ENCODE peak calls at places on chromosomes 1 and 21, in six cellular contexts. C is H1, V is K562, N is HCT116, W is HepG2, D is GM12878. R is an unnamed sample. For H3K27me3 and H3K4me1, the result is how much of the 10 kb centered on the place peaks cover.

GRCh38 chr1:44571712-44572571 is 102.3 kb downstream of the TMEM53 start:
- DNase-seq in N (no peak), W (peak), D (no peak), V (peak), C (no peak), R (no peak)

GRCh38 chr1:54493608-54494007 is 54.4 kb upstream of the ACOT11 start:
- DNase-seq in W (no peak), N (no peak), D (no peak), C (no peak), V (no peak), R (no peak)

GRCh38 chr1:1306070-1306660 is 1.6 kb downstream of the ACAP3 start:
- DNase-seq in N (no peak), V (peak), D (no peak), C (no peak), W (peak), R (no peak)

GRCh38 chr1:114032271-114033218 is 53.3 kb downstream of the OLFML3 start:
- DNase-seq in N (no peak), C (peak), V (no peak), W (no peak), D (no peak), R (no peak)

GRCh38 chr1:61182049-61182448 is 99.7 kb downstream of the NFIA start:
- DNase-seq in V (no peak), D (no peak), C (no peak), N (no peak), W (no peak), R (no peak)

GRCh38 chr1:156230102-156230501 is 11.9 kb upstream of the BGLAP start:
- DNase-seq in V (no peak), C (no peak), N (no peak), D (no peak), W (no peak), R (no peak)

GRCh38 chr1:29121951-29122661 is 1.6 kb downstream of the TMEM200B start:
- DNase-seq in N (no peak), W (no peak), V (no peak), C (peak), D (no peak), R (peak)

GRCh38 chr1:100400332-100400933 is 48.1 kb downstream of the CDC14A start:
- DNase-seq in W (peak), V (peak), D (no peak), C (no peak), N (no peak), R (peak)

GRCh38 chr21:26423506-26423905 is 149.6 kb downstream of the CYYR1 start:
- DNase-seq in V (no peak), W (no peak), C (no peak), D (no peak), N (no peak), R (no peak)

GRCh38 chr1:245797592-245798366 is 643.0 kb downstream of the KIF26B start:
- DNase-seq in C (peak), W (peak), V (peak), D (no peak), N (peak), R (peak)

GRCh38 chr21:46226146-46226545 is 2.4 kb downstream of the LSS start:
- DNase-seq in W (no peak), D (no peak), V (no peak), C (no peak), N (no peak), R (no peak)

GRCh38 chr1:35605882-35606182 is 32.7 kb downstream of the TFAP2E start:
- DNase-seq in D (no peak), V (no peak), C (no peak), W (no peak), N (no peak), R (no peak)

GRCh38 chr1:47608296-47608875 is 170.5 kb downstream of the FOXD2 start:
- DNase-seq in W (no peak), C (no peak), D (no peak), N (no peak), V (no peak), R (no peak)

GRCh38 chr1:112196731-112197130 is 199.3 kb upstream of the CTTNBP2NL start:
- DNase-seq in C (no peak), D (no peak), W (no peak), N (no peak), V (no peak), R (no peak)

GRCh38 chr1:214349781-214350180 is 68.8 kb downstream of the SMYD2 start:
- DNase-seq in N (no peak), D (no peak), V (no peak), C (no peak), W (no peak), R (peak)

GRCh38 chr1:152525080-152525641 is 10.9 kb downstream of the CRCT1 start:
- DNase-seq in D (no peak), C (no peak), V (no peak), N (no peak), W (peak), R (no peak)

GRCh38 chr1:184867866-184868585 is 106.3 kb downstream of the NIBAN1 start:
- DNase-seq in N (no peak), W (no peak), V (no peak), C (no peak), D (no peak), R (no peak)

GRCh38 chr1:53527368-53527767 is 68.2 kb downstream of the DMRTB1 start:
- DNase-seq in W (no peak), V (no peak), D (no peak), C (no peak), N (no peak), R (no peak)

GRCh38 chr1:1199961-1200875 is 6.2 kb downstream of the TNFRSF18 start:
- DNase-seq in V (no peak), C (peak), D (no peak), N (no peak), W (no peak), R (no peak)

GRCh38 chr1:78408192-78408591 is 82.6 kb upstream of the PTGFR start:
- DNase-seq in D (no peak), V (no peak), N (no peak), W (no peak), C (no peak), R (no peak)

GRCh38 chr1:212791261-212791675 is 309 bp downstream of the NSL1 start:
- DNase-seq in D (no peak), W (no peak), N (no peak), C (no peak), V (peak), R (no peak)

GRCh38 chr1:152107289-152107983 is 7.8 kb downstream of the TCHH start:
- DNase-seq in D (no peak), N (peak), W (no peak), C (peak), V (no peak), R (peak)

GRCh38 chr21:42997053-42997452 is 22.7 kb downstream of the PKNOX1 start:
- DNase-seq in N (no peak), D (no peak), V (no peak), C (no peak), W (no peak), R (no peak)

GRCh38 chr21:22710725-22711124 is 1712.5 kb downstream of the NCAM2 start:
- DNase-seq in W (no peak), N (no peak), V (no peak), D (no peak), C (no peak), R (no peak)

GRCh38 chr1:1197551-1198422 is 8.6 kb downstream of the TNFRSF18 start:
- DNase-seq in W (no peak), N (no peak), D (no peak), C (peak), V (no peak), R (no peak)

GRCh38 chr1:118944133-118944532 is 44.0 kb downstream of the TBX15 start:
- DNase-seq in C (no peak), V (no peak), N (no peak), D (no peak), W (no peak), R (no peak)

GRCh38 chr1:52907068-52907811 is 14.3 kb downstream of the ECHDC2 start:
- DNase-seq in V (peak), N (no peak), W (no peak), C (no peak), D (no peak), R (no peak)

GRCh38 chr1:31792116-31792515 is 23.7 kb downstream of the SPOCD1 start:
- DNase-seq in D (no peak), W (no peak), N (no peak), V (no peak), C (no peak), R (no peak)

GRCh38 chr21:31538821-31539220 is 120.7 kb upstream of the SOD1 start:
- DNase-seq in W (no peak), N (no peak), D (no peak), V (no peak), C (no peak), R (no peak)

GRCh38 chr1:173241528-173242347 is 34.6 kb upstream of the TNFSF4 start:
- DNase-seq in C (no peak), D (peak), V (no peak), N (no peak), W (no peak), R (no peak)

GRCh38 chr1:185819798-185820197 is 85.6 kb downstream of the HMCN1 start:
- DNase-seq in N (no peak), V (no peak), D (no peak), W (no peak), C (no peak), R (no peak)

GRCh38 chr1:205645494-205645893 is 13.7 kb upstream of the ELK4 start:
- DNase-seq in W (no peak), N (no peak), D (no peak), C (no peak), V (peak), R (no peak)

GRCh38 chr1:94276900-94277581 is 39.7 kb upstream of the ARHGAP29 start:
- DNase-seq in C (no peak), D (no peak), N (no peak), W (no peak), V (no peak), R (no peak)

GRCh38 chr1:173410133-173410793 is 66.9 kb upstream of the PRDX6 start:
- DNase-seq in V (no peak), D (no peak), W (no peak), C (no peak), N (no peak), R (no peak)

GRCh38 chr1:158149175-158149574 is 31.5 kb upstream of the CD1D start:
- DNase-seq in W (no peak), C (no peak), D (no peak), N (no peak), V (peak), R (no peak)

GRCh38 chr1:220380885-220381284 is 108.6 kb upstream of the RAB3GAP2 start:
- DNase-seq in N (no peak), W (no peak), C (no peak), V (no peak), D (no peak), R (no peak)

GRCh38 chr1:202994756-202995155 is 12.4 kb upstream of the TMEM183A start:
- DNase-seq in C (no peak), V (no peak), W (no peak), N (no peak), D (no peak), R (no peak)

GRCh38 chr1:46065405-46065804 is 67.0 kb downstream of the PIK3R3 start:
- DNase-seq in N (peak), V (peak), C (no peak), W (no peak), D (no peak), R (no peak)

DNA sequence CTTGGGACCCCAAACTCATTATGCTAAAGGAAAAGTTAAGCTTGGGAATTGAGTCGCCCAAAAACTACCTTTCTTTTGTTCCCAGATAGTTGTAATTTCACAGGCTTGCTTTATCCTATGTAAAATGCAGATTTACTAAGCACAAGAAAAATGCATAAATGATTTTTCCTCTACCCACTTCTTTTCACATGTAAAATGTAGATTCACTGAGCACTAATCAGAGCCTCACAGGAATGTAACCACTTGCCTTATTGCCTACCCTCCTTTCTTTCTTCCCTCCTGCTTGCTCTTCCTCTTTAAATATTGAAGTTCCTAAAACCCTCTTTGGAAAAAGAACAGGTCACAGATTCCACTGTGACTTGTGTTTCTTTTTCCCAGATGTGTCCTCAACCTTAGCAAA is 18.3 kb downstream of the CAPN8 start:
- DNase-seq in W (no peak), C (no peak), N (no peak), D (no peak), V (no peak), R (no peak)
- H3K27me3 ChIP-seq in W (under half), C (under half), N (under half), D (under half), V (under half), R (under half)

GRCh38 chr1:65425697-65426096 is 5.2 kb downstream of the LEPR start:
- DNase-seq in C (no peak), V (no peak), D (no peak), N (no peak), W (peak), R (peak)
- H3K4me1 ChIP-seq in C (under half), V (under half), D (under half), N (half or more), W (under half), R (under half)

DNA sequence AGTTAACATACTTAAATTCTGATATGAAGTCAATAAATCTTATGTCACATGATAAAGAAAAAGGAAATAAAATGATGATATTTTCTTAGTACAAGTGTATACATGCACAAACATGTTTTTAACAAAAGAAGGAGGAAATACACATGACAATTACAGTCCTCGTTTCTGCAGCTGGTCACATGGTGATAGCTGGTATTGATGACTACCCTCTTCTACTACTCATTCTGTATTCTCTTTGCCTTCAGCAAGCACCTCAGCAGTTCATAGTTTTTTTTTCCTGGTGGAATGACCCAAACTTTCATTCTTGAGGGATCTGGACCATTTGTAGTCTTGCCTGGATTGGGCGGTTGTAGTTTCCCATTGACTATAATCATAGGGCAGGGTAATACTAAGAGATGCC is 64.4 kb upstream of the CFAP126 start:
- DNase-seq in W (no peak), V (no peak), D (no peak), N (no peak), C (no peak), R (no peak)
- TF ChIP-seq ZNF274 in W (no peak), V (no peak), D (no peak), N (no peak), C (no peak), R (no peak)

DNA sequence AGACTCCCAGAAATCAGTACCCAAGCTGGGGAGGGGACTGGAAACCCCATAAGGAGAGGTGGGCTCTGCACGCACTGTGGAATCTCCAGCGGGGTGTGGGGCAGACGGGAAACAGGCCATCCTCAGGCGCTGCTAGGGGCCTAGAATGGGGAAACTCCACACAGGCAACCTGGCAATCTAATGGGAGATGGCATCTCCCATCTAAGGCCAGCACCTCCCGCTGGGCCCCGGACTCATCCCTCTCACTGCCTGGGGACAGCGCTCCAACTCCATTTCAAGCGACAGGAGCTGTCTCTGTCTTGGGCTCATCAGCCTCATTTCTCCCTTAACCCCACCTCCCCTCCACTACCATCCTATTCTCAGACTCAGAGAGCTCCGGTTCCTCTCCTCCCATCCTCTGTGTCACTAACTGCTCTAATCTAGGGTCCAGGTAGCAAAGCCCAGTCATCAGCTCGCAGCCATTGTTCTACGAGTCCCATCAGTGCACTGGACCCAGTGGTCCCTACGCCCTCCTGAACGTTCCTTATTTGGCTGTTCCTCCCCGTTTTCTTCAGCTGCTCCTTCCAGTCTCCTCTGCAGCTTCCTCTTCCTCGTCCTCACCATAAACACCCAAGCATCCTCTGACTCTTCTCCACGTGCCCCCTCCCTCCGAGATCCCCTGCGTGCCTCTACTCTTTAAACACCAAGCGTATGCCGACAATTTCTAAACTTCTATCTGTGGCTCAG is 93.3 kb upstream of the CASZ1 start:
- DNase-seq in V (no peak), C (peak), W (no peak), D (no peak), N (no peak), R (no peak)
- H3K27me3 ChIP-seq in V (under half), C (under half), W (under half), D (under half), N (under half), R (under half)

GRCh38 chr1:229230136-229230892 is 40.6 kb upstream of the RAB4A start:
- DNase-seq in V (no peak), D (no peak), W (peak), N (no peak), C (peak), R (peak)

GRCh38 chr1:229229137-229229720 is 41.7 kb upstream of the RAB4A start:
- DNase-seq in W (no peak), N (no peak), D (no peak), C (peak), V (no peak), R (no peak)

GRCh38 chr1:229231754-229232119 is 39.2 kb upstream of the RAB4A start:
- DNase-seq in D (no peak), V (no peak), N (no peak), C (peak), W (no peak), R (no peak)

GRCh38 chr1:229229721-229230135 is 41.2 kb upstream of the RAB4A start:
- DNase-seq in D (no peak), C (peak), W (peak), N (no peak), V (no peak), R (no peak)

GRCh38 chr1:229230893-229231753 is 39.8 kb upstream of the RAB4A start:
- DNase-seq in C (peak), N (peak), V (no peak), W (no peak), D (no peak), R (peak)
- H3K4me1 ChIP-seq in C (under half), N (under half), V (under half), W (half or more), D (under half), R (under half)

GRCh38 chr1:170790651-170791071 is 126.7 kb downstream of the PRRX1 start:
- DNase-seq in N (no peak), V (no peak), C (no peak), W (no peak), D (no peak), R (no peak)

GRCh38 chr1:170790175-170790574 is 126.2 kb downstream of the PRRX1 start:
- DNase-seq in C (no peak), V (no peak), N (no peak), W (no peak), D (no peak), R (no peak)

GRCh38 chr1:170789063-170789462 is 125.1 kb downstream of the PRRX1 start:
- DNase-seq in D (no peak), W (no peak), C (no peak), N (no peak), V (no peak), R (no peak)

DNA sequence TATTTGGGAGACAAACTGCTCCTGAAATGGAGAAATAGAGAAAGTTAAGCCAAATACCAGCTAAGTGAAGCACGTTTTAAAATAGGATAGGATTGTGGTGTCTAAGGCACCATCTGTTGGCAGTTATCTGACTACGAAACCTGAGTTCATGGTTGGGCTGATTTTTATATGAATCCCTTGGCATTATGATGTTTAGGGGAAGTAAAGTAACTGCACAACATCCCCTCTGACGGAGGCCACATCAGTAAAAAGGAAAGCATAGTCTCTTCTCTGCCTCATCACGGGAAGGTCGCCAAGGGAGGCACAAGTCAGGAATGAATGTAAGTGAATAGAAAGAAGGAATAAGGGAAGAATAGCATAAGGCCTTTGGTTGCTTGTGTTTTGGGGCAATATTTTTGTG is 128.0 kb downstream of the PRRX1 start:
- DNase-seq in W (no peak), V (no peak), C (no peak), D (no peak), N (no peak), R (no peak)
- TF ChIP-seq ZNF274 in W (no peak), V (no peak), C (no peak), D (no peak), N (no peak), R (no peak)